ENCODE peak calls at places on chromosomes 3 and 15, in six cellular contexts. G is breast epithelium, T is fibroblast of pulmonary artery, C is psoas muscle, J is PC-3, H is neural progenitor cell. F is an unnamed sample.

GRCh38 chr15:23472678-23473077 is 25.6 kb upstream of the GOLGA6L2 start:
- DNase-seq in J (peak), G (no peak), T (no peak), H (no peak), C (no peak), F (peak)

GRCh38 chr3:168828536-168828935 is 732.8 kb upstream of the GOLIM4 start:
- DNase-seq in G (no peak), J (no peak), T (no peak), H (no peak), C (no peak), F (peak)

GRCh38 chr3:193507566-193507965 is 47.1 kb downstream of the ATP13A4 start:
- DNase-seq in G (no peak), H (no peak), T (no peak), J (no peak), C (no peak), F (peak)

GRCh38 chr15:99097441-99098410 is 7.2 kb upstream of the SYNM start:
- DNase-seq in J (no peak), H (no peak), C (no peak), T (no peak), G (no peak), F (no peak)

GRCh38 chr15:80480171-80480811 is 76.1 kb downstream of the ARNT2 start:
- DNase-seq in J (no peak), C (peak), H (no peak), T (peak), G (no peak), F (no peak)

GRCh38 chr15:46751303-46751702 is 966.0 kb upstream of the SEMA6D start:
- DNase-seq in H (no peak), T (no peak), C (no peak), J (no peak), G (no peak), F (no peak)

GRCh38 chr15:50906954-50907865 is 1.3 kb upstream of the AP4E1 start:
- DNase-seq in C (no peak), G (no peak), J (peak), T (no peak), H (no peak), F (no peak)

GRCh38 chr3:113829576-113830354 is 8.8 kb upstream of the GRAMD1C start:
- DNase-seq in C (no peak), J (peak), T (peak), H (no peak), G (no peak), F (peak)

GRCh38 chr3:177220136-177220974 is 23.1 kb upstream of the TBL1XR1 start:
- DNase-seq in H (no peak), G (no peak), J (no peak), C (no peak), T (peak), F (peak)

GRCh38 chr15:95284933-95285401 is 1045.5 kb upstream of the NR2F2 start:
- DNase-seq in C (no peak), H (peak), G (no peak), J (peak), T (peak), F (no peak)

GRCh38 chr3:46912986-46913385 is 35.5 kb downstream of the PTH1R start:
- DNase-seq in C (no peak), J (no peak), T (no peak), G (no peak), H (no peak), F (no peak)

GRCh38 chr3:184491867-184492615 is 69.5 kb upstream of the EPHB3 start:
- DNase-seq in C (peak), G (no peak), T (no peak), H (no peak), J (no peak), F (no peak)

GRCh38 chr15:82850731-82851130 is 41.3 kb downstream of the WHAMM start:
- DNase-seq in T (no peak), H (no peak), C (no peak), J (no peak), G (no peak), F (no peak)

GRCh38 chr15:65028338-65028737 is 1.1 kb downstream of the MTFMT start:
- DNase-seq in G (no peak), T (no peak), C (no peak), H (no peak), J (no peak), F (no peak)

GRCh38 chr3:97958396-97958795 is 13.8 kb downstream of the RIOX2 start:
- DNase-seq in T (no peak), H (no peak), G (no peak), J (no peak), C (no peak), F (no peak)

GRCh38 chr15:29698030-29698701 is 124.1 kb downstream of the TJP1 start:
- DNase-seq in T (peak), H (no peak), C (no peak), J (peak), G (no peak), F (peak)

GRCh38 chr3:128487813-128488635 is 5.0 kb downstream of the GATA2 start:
- DNase-seq in T (peak), J (peak), H (peak), G (peak), C (peak), F (peak)

GRCh38 chr3:49841806-49842205 is 14.6 kb downstream of the TRAIP start:
- DNase-seq in T (no peak), C (no peak), J (no peak), H (no peak), G (no peak), F (no peak)

GRCh38 chr3:49842843-49843242 is 13.5 kb downstream of the TRAIP start:
- DNase-seq in C (no peak), G (no peak), H (no peak), J (no peak), T (no peak), F (no peak)

GRCh38 chr3:49841126-49841525 is 15.2 kb downstream of the TRAIP start:
- DNase-seq in G (no peak), J (peak), H (peak), C (no peak), T (peak), F (peak)

GRCh38 chr3:49845694-49846093 is 10.7 kb downstream of the TRAIP start:
- DNase-seq in H (no peak), J (no peak), C (no peak), G (no peak), T (no peak), F (no peak)

GRCh38 chr3:49844464-49845183 is 11.7 kb downstream of the TRAIP start:
- DNase-seq in J (peak), G (no peak), T (no peak), C (no peak), H (no peak), F (no peak)
- H3K4me3 ChIP-seq in J (no peak), G (no peak), T (no peak), C (no peak), H (no peak), F (no peak)

GRCh38 chr3:38450853-38451252 is 2.8 kb upstream of the ACVR2B start:
- DNase-seq in J (no peak), T (no peak), G (no peak), C (no peak), H (no peak), F (no peak)
- H3K4me3 ChIP-seq in J (no peak), T (no peak), G (no peak), C (no peak), H (no peak), F (no peak)

GRCh38 chr3:45612918-45613602 is 18.5 kb downstream of the LIMD1 start:
- DNase-seq in C (no peak), G (no peak), H (no peak), T (peak), J (peak), F (no peak)
- H3K4me3 ChIP-seq in C (no peak), G (no peak), H (no peak), T (no peak), J (no peak), F (no peak)

DNA sequence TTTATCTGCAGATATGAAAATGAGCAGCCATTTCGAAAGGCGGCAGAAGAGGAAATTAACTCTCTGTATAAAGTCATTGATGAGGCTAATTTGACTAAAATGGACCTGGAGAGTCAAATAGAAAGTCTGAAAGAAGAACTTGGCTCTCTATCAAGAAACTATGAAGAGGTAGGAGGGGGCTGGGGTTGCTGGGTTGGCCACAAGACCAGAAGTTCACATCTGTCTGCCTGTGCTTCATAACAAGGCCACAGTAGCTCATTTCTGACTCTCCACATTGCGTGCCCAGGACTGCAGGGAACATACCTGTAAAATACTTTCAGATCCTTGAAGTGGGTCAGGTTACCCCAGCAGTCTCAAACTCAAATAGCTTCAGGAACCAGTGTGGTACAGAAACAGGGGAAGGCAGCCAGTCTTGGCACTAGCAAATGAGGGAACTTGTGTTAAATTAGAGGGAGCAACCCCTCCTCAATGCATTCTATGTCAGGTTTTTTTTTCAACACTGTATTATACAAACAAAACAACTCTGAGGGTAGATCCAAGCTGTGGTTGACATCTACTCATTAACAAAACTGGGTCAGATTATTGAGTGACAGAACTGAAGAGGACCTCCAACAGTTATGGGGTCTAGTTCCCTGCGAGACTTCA is 48.7 kb downstream of the BFSP2 start:
- DNase-seq in C (no peak), H (no peak), G (no peak), J (no peak), T (no peak), F (no peak)
- H3K4me3 ChIP-seq in C (no peak), H (no peak), G (no peak), J (no peak), T (no peak), F (no peak)

GRCh38 chr3:171457263-171458055 is 2.7 kb downstream of the TNIK start:
- DNase-seq in H (peak), T (no peak), J (no peak), G (no peak), C (no peak), F (no peak)
- H3K4me3 ChIP-seq in H (peak), T (peak), J (no peak), G (no peak), C (peak), F (no peak)

GRCh38 chr15:74870496-74871213 is 2.5 kb downstream of the SCAMP2 start:
- DNase-seq in J (no peak), G (no peak), T (peak), H (no peak), C (no peak), F (peak)
- H3K4me3 ChIP-seq in J (no peak), G (no peak), T (no peak), H (no peak), C (peak), F (no peak)

GRCh38 chr15:79002631-79003030 is 57.8 kb upstream of the CTSH start:
- DNase-seq in T (no peak), C (no peak), G (no peak), J (no peak), H (no peak), F (peak)

GRCh38 chr15:79006071-79006470 is 61.2 kb upstream of the CTSH start:
- DNase-seq in H (no peak), T (no peak), J (no peak), G (no peak), C (no peak), F (no peak)

GRCh38 chr15:79003896-79004295 is 59.0 kb upstream of the CTSH start:
- DNase-seq in C (no peak), T (no peak), G (no peak), H (no peak), J (no peak), F (no peak)

GRCh38 chr15:79004336-79004735 is 59.5 kb upstream of the CTSH start:
- DNase-seq in C (no peak), G (no peak), T (peak), J (peak), H (no peak), F (peak)

GRCh38 chr15:79003301-79003700 is 58.5 kb upstream of the CTSH start:
- DNase-seq in T (no peak), C (no peak), G (no peak), J (no peak), H (no peak), F (no peak)
- H3K4me3 ChIP-seq in T (no peak), C (no peak), G (no peak), J (no peak), H (no peak), F (no peak)

GRCh38 chr3:101779047-101779807 is at the start of gene NXPE3:
- DNase-seq in C (peak), J (peak), H (peak), G (peak), T (peak), F (peak)

GRCh38 chr3:101780661-101781060 is 1.6 kb downstream of the NXPE3 start:
- DNase-seq in H (peak), G (no peak), J (peak), T (peak), C (no peak), F (peak)

GRCh38 chr3:101779808-101780366 is 876 bp downstream of the NXPE3 start:
- DNase-seq in J (no peak), T (peak), H (no peak), C (no peak), G (no peak), F (no peak)

GRCh38 chr3:101781166-101781565 is 2.2 kb downstream of the NXPE3 start:
- DNase-seq in C (no peak), T (peak), H (no peak), J (no peak), G (no peak), F (no peak)

GRCh38 chr3:101784850-101785613 is 6.0 kb downstream of the NXPE3 start:
- DNase-seq in T (no peak), C (no peak), G (no peak), J (no peak), H (no peak), F (no peak)
- H3K4me3 ChIP-seq in T (no peak), C (no peak), G (no peak), J (no peak), H (no peak), F (no peak)

DNA sequence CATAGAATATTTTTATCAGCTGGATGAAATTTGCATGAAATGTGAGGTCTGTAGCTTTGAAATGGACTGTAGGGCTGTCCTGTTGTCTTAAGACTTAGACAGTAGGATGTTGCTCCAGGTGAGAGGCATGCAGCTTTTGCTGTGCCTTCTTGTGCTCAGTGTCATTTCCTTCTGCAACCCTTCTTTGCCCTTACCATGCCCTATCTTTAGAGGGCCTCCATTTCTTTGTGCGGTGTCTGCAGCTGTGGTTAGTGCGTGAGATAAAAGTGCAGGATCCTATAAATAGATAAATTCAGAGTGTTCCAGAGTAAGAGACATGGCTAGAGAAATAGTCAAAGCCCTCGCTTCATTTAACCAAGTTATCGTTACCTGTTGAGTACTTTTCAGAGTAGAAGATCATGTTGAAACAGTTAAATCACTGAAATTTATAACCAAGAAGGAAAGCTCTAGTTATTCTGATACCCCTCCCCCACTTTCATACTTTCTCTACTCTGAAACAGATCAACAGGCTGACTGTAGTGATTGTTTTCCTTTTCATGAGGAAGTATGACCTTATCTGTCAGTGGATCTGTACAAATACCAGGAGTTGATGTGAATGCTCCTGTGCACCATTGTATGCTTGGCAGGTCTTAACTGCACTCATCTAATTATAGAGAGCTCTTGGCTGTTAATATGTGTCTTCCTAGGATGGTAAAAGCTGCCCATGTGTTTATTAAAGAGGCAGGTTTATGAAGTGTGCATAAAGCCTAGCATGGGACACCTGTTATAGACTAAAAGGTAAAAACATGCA is 18.2 kb downstream of the EIF3J start:
- DNase-seq in G (no peak), T (no peak), C (no peak), J (no peak), H (no peak), F (no peak)
- H3K4me3 ChIP-seq in G (no peak), T (no peak), C (no peak), J (no peak), H (no peak), F (no peak)

F was measured in bronchial epithelial cell.